ENCODE peak calls at places on chromosome 16, in five cellular contexts. I, X, G, A and R are unnamed samples. For H3K9me3, the result is how much of the 10 kb centered on the place peaks cover.

GRCh38 chr16:89565506-89566372 is 5.3 kb downstream of the RPL13 start:
- DNase-seq in I (peak), X (peak), G (peak), A (peak), R (no peak)

GRCh38 chr16:70592106-70592571 is 54.2 kb upstream of the IL34 start:
- DNase-seq in I (no peak), X (no peak), G (no peak), A (no peak), R (no peak)

GRCh38 chr16:30185141-30185682 is 1.8 kb downstream of the CORO1A start:
- DNase-seq in I (peak), X (no peak), G (no peak), A (peak), R (no peak)

GRCh38 chr16:25748099-25748654 is 56.4 kb downstream of the HS3ST4 start:
- DNase-seq in I (no peak), X (no peak), G (no peak), A (no peak), R (no peak)

GRCh38 chr16:86068722-86069121 is 169.8 kb downstream of the IRF8 start:
- DNase-seq in I (no peak), X (no peak), G (no peak), A (no peak), R (no peak)

GRCh38 chr16:86925067-86925791 is 346.9 kb downstream of the FOXL1 start:
- DNase-seq in I (no peak), X (peak), G (no peak), A (no peak), R (peak)

GRCh38 chr16:19717319-19717718 is 708 bp downstream of the KNOP1 start:
- DNase-seq in I (no peak), X (no peak), G (no peak), A (no peak), R (no peak)

GRCh38 chr16:88331989-88332920 is 50.5 kb upstream of the ZNF469 start:
- DNase-seq in I (no peak), X (peak), G (no peak), A (no peak), R (peak)

GRCh38 chr16:22372882-22373661 is 1.3 kb downstream of the CDR2 start:
- DNase-seq in I (no peak), X (no peak), G (no peak), A (no peak), R (no peak)

GRCh38 chr16:8861563-8862308 is 7.1 kb downstream of the CARHSP1 start:
- DNase-seq in I (no peak), X (no peak), G (peak), A (peak), R (no peak)

GRCh38 chr16:10876799-10877341 is at the start of gene CIITA:
- DNase-seq in I (peak), X (peak), G (peak), A (peak), R (peak)
- H3K4me3 ChIP-seq in I (no peak), X (no peak), G (peak), A (no peak), R (no peak)

GRCh38 chr16:31916056-31916488 is 42.5 kb downstream of the ZNF267 start:
- DNase-seq in I (no peak), X (no peak), G (no peak), A (no peak), R (no peak)
- H3K9me3 ChIP-seq in I (under half), X (half or more), G (half or more), A (half or more), R (under half)

DNA sequence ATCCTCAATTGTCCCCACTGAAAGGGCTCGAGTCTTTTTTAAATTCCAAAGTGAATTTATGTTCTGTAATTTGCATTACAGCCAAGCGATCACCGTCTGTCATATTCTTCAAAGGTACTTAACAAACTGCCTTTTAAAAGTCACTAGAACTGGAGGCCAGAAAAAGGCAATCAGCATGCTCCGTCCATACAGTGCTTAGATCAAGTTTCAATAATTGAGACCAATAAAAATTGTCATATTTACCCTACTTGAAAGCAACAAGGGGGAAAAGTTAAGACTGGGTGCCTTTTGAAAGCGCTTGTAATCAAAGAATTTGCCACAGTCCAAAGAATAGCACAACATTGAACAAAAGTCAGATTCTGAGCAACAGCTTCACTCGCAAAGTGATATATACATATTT is 9.0 kb upstream of the ZFHX3 start:
- DNase-seq in I (no peak), X (no peak), G (no peak), A (no peak), R (no peak)
- H3K4me3 ChIP-seq in I (peak), X (peak), G (no peak), A (no peak), R (peak)

GRCh38 chr16:73057369-73058210 is 9.7 kb upstream of the ZFHX3 start:
- DNase-seq in I (peak), X (no peak), G (no peak), A (peak), R (no peak)

GRCh38 chr16:73060216-73060615 is 12.3 kb upstream of the ZFHX3 start:
- DNase-seq in I (no peak), X (no peak), G (no peak), A (no peak), R (no peak)

GRCh38 chr16:73059779-73060178 is 11.9 kb upstream of the ZFHX3 start:
- DNase-seq in I (no peak), X (no peak), G (no peak), A (no peak), R (no peak)

GRCh38 chr16:73058221-73058615 is 10.3 kb upstream of the ZFHX3 start:
- DNase-seq in I (no peak), X (no peak), G (no peak), A (peak), R (no peak)

DNA sequence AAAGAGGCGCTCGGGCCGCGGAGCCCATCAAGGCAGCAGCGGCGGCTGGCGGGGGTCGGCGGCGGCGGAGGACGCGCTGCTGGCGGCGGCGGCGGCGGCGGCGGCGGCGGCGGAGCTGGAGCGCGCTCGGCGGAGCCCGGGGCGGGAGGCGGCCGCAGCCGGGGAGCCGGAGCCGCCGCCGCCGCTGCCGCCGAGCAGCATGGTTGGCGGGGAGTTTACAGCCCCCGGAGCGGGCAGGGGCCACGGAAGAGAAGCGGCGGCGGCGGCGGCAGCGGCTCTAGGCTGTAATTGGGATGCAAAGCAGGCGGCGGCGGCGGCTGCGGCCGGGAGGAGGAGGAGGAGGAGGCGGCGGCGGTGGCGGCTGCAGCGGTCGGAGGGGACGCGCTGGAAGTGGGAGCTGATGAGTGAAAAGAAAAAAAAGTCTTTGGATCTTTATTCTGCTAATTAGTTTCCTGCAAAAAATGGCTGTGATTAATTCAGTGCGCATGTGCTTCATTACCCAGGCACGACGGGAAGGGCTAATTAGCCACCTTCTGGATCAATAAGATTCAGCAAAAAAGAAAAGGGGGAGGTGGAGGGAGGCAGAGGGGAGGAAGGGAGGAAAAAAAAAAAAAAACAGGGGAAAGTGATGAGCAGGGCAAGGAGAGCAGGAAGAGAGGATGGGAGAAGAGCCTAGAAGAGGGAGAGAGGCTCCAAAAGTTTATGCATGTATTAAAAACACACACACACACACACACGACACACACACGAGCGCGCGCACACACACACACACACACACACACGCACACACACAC is 10.9 kb upstream of the ZFHX3 start:
- DNase-seq in I (peak), X (peak), G (no peak), A (peak), R (no peak)
- H3K9me3 ChIP-seq in I (under half), X (under half), G (under half), A (under half), R (under half)